ENCODE peak calls at places on chromosomes 7 and 10, in six cellular contexts. W, A, G, H, J and I are unnamed samples. For H3K4me1, the result is how much of the 10 kb centered on the place peaks cover.

GRCh38 chr7:12715372-12716133 is 28.1 kb downstream of the ARL4A start:
- DNase-seq in G (peak), H (peak), J (peak), W (peak), A (peak), I (peak)

GRCh38 chr10:15515207-15515606 is 144.1 kb upstream of the FAM171A1 start:
- DNase-seq in H (peak), W (no peak), J (no peak), A (no peak), G (no peak), I (no peak)

GRCh38 chr10:131874991-131875451 is 25.8 kb upstream of the PPP2R2D start:
- DNase-seq in G (peak), A (peak), H (peak), J (peak), W (no peak), I (peak)

GRCh38 chr10:21721000-21721670 is 187.1 kb downstream of the MLLT10 start:
- DNase-seq in W (no peak), H (no peak), G (no peak), A (no peak), J (no peak), I (no peak)

GRCh38 chr10:130190065-130190736 is 54.0 kb downstream of the GLRX3 start:
- DNase-seq in G (peak), W (peak), H (peak), A (peak), J (peak), I (peak)

GRCh38 chr10:58856508-58857240 is 319.8 kb upstream of the PHYHIPL start:
- DNase-seq in H (no peak), G (peak), J (peak), W (peak), A (peak), I (no peak)

GRCh38 chr10:48378675-48379074 is 72.2 kb downstream of the MAPK8 start:
- DNase-seq in H (no peak), W (no peak), G (no peak), A (no peak), J (no peak), I (no peak)

GRCh38 chr7:129610709-129611245 is 743 bp upstream of the NRF1 start:
- DNase-seq in G (peak), H (no peak), A (no peak), W (no peak), J (no peak), I (no peak)

GRCh38 chr7:90181485-90181884 is 27.2 kb downstream of the STEAP1 start:
- DNase-seq in G (no peak), W (no peak), A (no peak), H (no peak), J (no peak), I (no peak)

GRCh38 chr10:32142646-32143045 is 86.4 kb upstream of the KIF5B start:
- DNase-seq in A (no peak), W (no peak), G (no peak), H (no peak), J (no peak), I (no peak)

GRCh38 chr7:140867467-140868314 is 57.0 kb downstream of the BRAF start:
- DNase-seq in G (no peak), W (no peak), A (no peak), H (no peak), J (no peak), I (no peak)

GRCh38 chr10:11810313-11810766 is 12.8 kb upstream of the PROSER2 start:
- DNase-seq in A (no peak), H (no peak), W (no peak), G (no peak), J (no peak), I (no peak)

GRCh38 chr7:1109581-1110310 is 21.8 kb downstream of the GPER1 start:
- DNase-seq in G (no peak), W (no peak), A (no peak), H (no peak), J (no peak), I (peak)

GRCh38 chr10:131841131-131841661 is 59.6 kb upstream of the PPP2R2D start:
- DNase-seq in G (no peak), W (no peak), A (peak), H (no peak), J (no peak), I (peak)

GRCh38 chr10:50799595-50799994 is 59.9 kb downstream of the ASAH2B start:
- DNase-seq in A (no peak), H (no peak), W (no peak), G (no peak), J (no peak), I (no peak)

GRCh38 chr10:14653271-14654161 is 121.2 kb downstream of the FAM107B start:
- DNase-seq in W (no peak), A (peak), J (no peak), H (no peak), G (peak), I (no peak)

GRCh38 chr10:28811639-28812349 is 134.5 kb downstream of the BAMBI start:
- DNase-seq in H (no peak), A (no peak), G (no peak), W (no peak), J (no peak), I (no peak)

GRCh38 chr10:11975795-11976194 is 66.8 kb downstream of the UPF2 start:
- DNase-seq in G (no peak), A (no peak), W (no peak), J (no peak), H (no peak), I (no peak)

GRCh38 chr7:83365746-83366145 is 203.1 kb upstream of the PCLO start:
- DNase-seq in W (no peak), A (no peak), J (no peak), H (no peak), G (no peak), I (no peak)

GRCh38 chr10:23067939-23068775 is 27.2 kb upstream of the MSRB2 start:
- DNase-seq in G (peak), W (no peak), H (peak), A (peak), J (peak), I (peak)

GRCh38 chr10:13450078-13450477 is 78.7 kb downstream of the BEND7 start:
- DNase-seq in H (no peak), J (no peak), G (no peak), W (no peak), A (no peak), I (no peak)

GRCh38 chr10:42933454-42934340 is 143.2 kb upstream of the RET start:
- DNase-seq in A (no peak), H (peak), J (no peak), W (peak), G (peak), I (peak)

GRCh38 chr10:44010873-44011602 is 362.4 kb upstream of the ZNF32 start:
- DNase-seq in H (no peak), A (no peak), W (peak), J (no peak), G (no peak), I (no peak)

GRCh38 chr7:33981221-33981620 is 75.9 kb downstream of the BMPER start:
- DNase-seq in A (no peak), W (no peak), G (peak), H (no peak), J (no peak), I (no peak)

GRCh38 chr7:104584620-104585019 is 256.2 kb downstream of the LHFPL3 start:
- DNase-seq in W (no peak), A (no peak), G (no peak), J (no peak), H (no peak), I (no peak)

GRCh38 chr7:159075563-159076238 is 69.0 kb downstream of the VIPR2 start:
- DNase-seq in W (no peak), A (no peak), H (no peak), G (no peak), J (no peak), I (peak)

GRCh38 chr10:47299989-47300931 is at the start of gene GDF10:
- DNase-seq in W (no peak), J (no peak), H (no peak), G (peak), A (no peak), I (no peak)

GRCh38 chr10:17562572-17562971 is 54.6 kb downstream of the HACD1 start:
- DNase-seq in W (no peak), A (no peak), G (peak), J (no peak), H (no peak), I (no peak)

GRCh38 chr10:6866757-6867156 is 286.7 kb upstream of the PRKCQ start:
- DNase-seq in W (no peak), A (no peak), G (no peak), J (no peak), H (no peak), I (no peak)

GRCh38 chr10:113854019-113854756 is at the start of the genes DCLRE1A and NHLRC2:
- DNase-seq in H (peak), A (peak), G (peak), J (peak), W (peak), I (peak)
- H3K4me1 ChIP-seq in H (under half), A (under half), G (under half), J (under half), W (half or more), I (half or more)

GRCh38 chr7:28430626-28431025 is 18.3 kb downstream of the CREB5 start:
- DNase-seq in A (no peak), G (no peak), J (no peak), H (no peak), W (no peak), I (no peak)
- TF ChIP-seq POLR2AphosphoS5 in A (no peak), G (no peak), J (no peak), H (no peak), W (no peak), I (no peak)

GRCh38 chr7:28115261-28115660 is 65.3 kb downstream of the JAZF1 start:
- DNase-seq in H (no peak), A (no peak), W (peak), G (no peak), J (no peak), I (no peak)

GRCh38 chr7:28112467-28112866 is 68.1 kb downstream of the JAZF1 start:
- DNase-seq in G (no peak), J (no peak), A (no peak), W (peak), H (no peak), I (no peak)

GRCh38 chr7:28114056-28114455 is 66.5 kb downstream of the JAZF1 start:
- DNase-seq in J (no peak), H (no peak), G (no peak), A (no peak), W (peak), I (no peak)

GRCh38 chr7:28112883-28113540 is 67.6 kb downstream of the JAZF1 start:
- DNase-seq in J (no peak), G (no peak), A (peak), H (no peak), W (peak), I (no peak)

DNA sequence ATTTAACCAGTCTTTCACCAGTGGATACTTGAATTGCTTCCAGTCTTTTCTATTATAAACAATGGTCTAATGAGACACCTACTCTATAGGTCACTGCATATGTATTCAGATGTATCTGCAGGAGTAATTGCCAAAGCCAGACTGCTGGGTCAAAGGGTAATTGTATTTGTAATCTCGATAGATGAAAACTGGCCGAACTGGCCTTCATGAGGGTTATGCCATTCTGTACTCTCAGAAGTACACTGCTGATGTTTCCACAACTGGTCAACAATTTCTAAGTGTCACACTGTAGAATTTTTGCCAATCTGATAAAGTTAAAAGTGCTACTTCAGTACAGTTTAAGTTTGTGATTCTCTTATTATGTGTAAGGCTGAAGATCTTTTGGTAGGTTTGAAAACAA is 64.6 kb downstream of the JAZF1 start:
- DNase-seq in H (no peak), A (no peak), G (no peak), W (peak), J (no peak), I (no peak)
- H3K4me1 ChIP-seq in H (under half), A (under half), G (under half), W (under half), J (under half), I (under half)

DNA sequence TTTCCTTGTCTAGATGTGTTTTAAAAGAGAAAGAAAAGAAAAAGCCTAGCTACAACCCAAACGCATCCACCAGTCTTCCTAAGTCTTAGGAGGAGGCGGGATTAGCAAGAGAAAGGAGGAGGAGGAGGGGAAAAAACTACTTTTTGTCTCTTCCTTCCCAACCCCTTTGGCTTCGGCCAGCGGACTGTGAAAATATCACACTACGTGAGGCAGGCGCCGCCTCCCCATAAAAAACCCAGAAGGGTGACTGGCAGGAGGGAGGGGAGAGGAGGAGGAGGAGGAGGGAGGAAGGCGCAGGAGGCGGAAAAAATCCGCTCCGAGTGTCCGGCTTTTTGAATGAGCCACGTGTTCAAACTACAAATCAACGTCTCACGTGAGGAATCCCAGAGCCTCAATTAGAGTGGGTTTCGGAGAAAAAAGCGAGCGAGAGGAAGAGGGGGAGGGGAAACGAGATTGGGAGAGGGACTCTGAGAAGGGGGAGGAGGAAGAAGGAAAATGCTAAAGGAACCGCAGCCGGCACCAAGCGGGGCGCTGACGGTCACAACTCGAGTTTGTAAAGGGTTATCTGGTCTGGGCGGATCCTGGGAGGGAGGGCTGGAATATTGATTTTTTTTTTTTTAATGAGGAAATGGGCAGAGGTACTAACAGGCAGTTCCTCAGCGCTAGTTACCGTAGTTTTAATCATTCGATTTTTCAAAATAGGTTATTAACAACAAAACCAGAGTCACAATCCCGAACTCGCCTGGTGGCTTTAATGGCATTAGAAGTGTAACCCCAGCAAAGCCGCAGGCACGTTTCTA is at the start of gene IGF2BP3:
- DNase-seq in A (no peak), J (peak), W (peak), G (peak), H (peak), I (peak)
- TF ChIP-seq POLR2AphosphoS5 in A (no peak), J (peak), W (no peak), G (peak), H (no peak), I (no peak)